ENCODE peak calls at places on chromosomes 13 and 19, in ten cellular contexts. A, W, D, C, P, M, O, F, Q and K are unnamed samples.

GRCh38 chr13:114275309-114275708 is 6.1 kb upstream of the UPF3A start:
- DNase-seq in A (no peak), W (no peak), D (no peak), C (no peak), P (no peak), M (no peak), O (no peak), F (no peak), Q (no peak), K (no peak)

GRCh38 chr13:35499131-35500051 is 22.9 kb upstream of the MAB21L1 start:
- DNase-seq in A (no peak), W (no peak), D (no peak), C (no peak), P (peak), M (no peak), O (no peak), F (no peak), Q (peak), K (no peak)

GRCh38 chr19:31348416-31349159 is 648 bp downstream of the TSHZ3 start:
- DNase-seq in A (no peak), W (no peak), D (peak), C (no peak), P (peak), M (no peak), O (no peak), F (no peak), Q (peak), K (no peak)

GRCh38 chr13:51033431-51034185 is 77.5 kb downstream of the C13orf42 start:
- DNase-seq in A (no peak), W (no peak), D (no peak), C (no peak), P (no peak), M (no peak), O (no peak), F (no peak), Q (no peak), K (no peak)

GRCh38 chr13:27159806-27160563 is 11.6 kb downstream of the USP12 start:
- DNase-seq in A (no peak), W (no peak), D (no peak), C (no peak), P (no peak), M (no peak), O (no peak), F (no peak), Q (no peak), K (no peak)

GRCh38 chr13:44317752-44318550 is 55.7 kb upstream of the SERP2 start:
- DNase-seq in A (peak), W (no peak), D (no peak), C (peak), P (peak), M (no peak), O (no peak), F (peak), Q (no peak), K (no peak)

GRCh38 chr19:3759482-3760254 is 1.8 kb downstream of the APBA3 start:
- DNase-seq in A (no peak), W (no peak), D (no peak), C (no peak), P (no peak), M (no peak), O (no peak), F (no peak), Q (no peak), K (no peak)

GRCh38 chr13:51519839-51520238 is 64.4 kb upstream of the WDFY2 start:
- DNase-seq in A (peak), W (no peak), D (no peak), C (peak), P (no peak), M (no peak), O (no peak), F (no peak), Q (no peak), K (no peak)

GRCh38 chr19:40776966-40777794 is 867 bp upstream of the RAB4B start:
- DNase-seq in A (peak), W (peak), D (peak), C (peak), P (peak), M (peak), O (peak), F (peak), Q (peak), K (peak)

GRCh38 chr19:20247016-20247683 is 80.1 kb downstream of the ZNF486 start:
- DNase-seq in A (no peak), W (no peak), D (peak), C (no peak), P (peak), M (no peak), O (no peak), F (peak), Q (no peak), K (peak)

GRCh38 chr13:101942038-101942437 is 459.8 kb downstream of the FGF14 start:
- DNase-seq in A (peak), W (no peak), D (no peak), C (peak), P (peak), M (peak), O (no peak), F (peak), Q (peak), K (peak)

GRCh38 chr19:33273881-33274662 is 28.3 kb downstream of the CEBPA start:
- DNase-seq in A (peak), W (peak), D (peak), C (peak), P (no peak), M (peak), O (peak), F (peak), Q (peak), K (peak)

GRCh38 chr13:99288069-99288468 is 19.1 kb downstream of the GPR183 start:
- DNase-seq in A (no peak), W (no peak), D (peak), C (no peak), P (no peak), M (no peak), O (no peak), F (peak), Q (no peak), K (no peak)

GRCh38 chr13:109874921-109875454 is 88.6 kb upstream of the IRS2 start:
- DNase-seq in A (peak), W (peak), D (no peak), C (peak), P (no peak), M (no peak), O (no peak), F (peak), Q (peak), K (no peak)

GRCh38 chr13:62879071-62879470 is 1463.4 kb upstream of the PCDH20 start:
- DNase-seq in A (peak), W (peak), D (no peak), C (no peak), P (no peak), M (no peak), O (no peak), F (no peak), Q (peak), K (no peak)

GRCh38 chr13:96053003-96053703 is at the start of gene UGGT2:
- DNase-seq in A (peak), W (peak), D (no peak), C (peak), P (peak), M (peak), O (peak), F (peak), Q (peak), K (peak)

GRCh38 chr19:16381756-16382401 is 57.3 kb downstream of the KLF2 start:
- DNase-seq in A (no peak), W (no peak), D (no peak), C (no peak), P (no peak), M (peak), O (no peak), F (no peak), Q (no peak), K (no peak)

GRCh38 chr19:14475251-14476073 is at the start of gene PTGER1:
- DNase-seq in A (peak), W (no peak), D (no peak), C (no peak), P (no peak), M (no peak), O (peak), F (peak), Q (no peak), K (peak)

GRCh38 chr19:35513231-35513974 is at the start of gene DMKN:
- DNase-seq in A (peak), W (no peak), D (no peak), C (peak), P (no peak), M (no peak), O (peak), F (peak), Q (no peak), K (no peak)

GRCh38 chr13:40600145-40600751 is 66.2 kb downstream of the FOXO1 start:
- DNase-seq in A (no peak), W (no peak), D (no peak), C (no peak), P (no peak), M (no peak), O (no peak), F (no peak), Q (no peak), K (no peak)

GRCh38 chr13:97262058-97262457 is 39.9 kb downstream of the MBNL2 start:
- DNase-seq in A (no peak), W (no peak), D (no peak), C (no peak), P (no peak), M (no peak), O (no peak), F (no peak), Q (no peak), K (no peak)

GRCh38 chr13:38566526-38566925 is 120.4 kb upstream of the FREM2 start:
- DNase-seq in A (no peak), W (no peak), D (no peak), C (no peak), P (peak), M (no peak), O (no peak), F (no peak), Q (no peak), K (no peak)

GRCh38 chr13:50901701-50902100 is 7.9 kb upstream of the RNASEH2B start:
- DNase-seq in A (no peak), W (no peak), D (no peak), C (no peak), P (no peak), M (no peak), O (no peak), F (no peak), Q (no peak), K (no peak)

GRCh38 chr13:47287291-47287751 is 390.5 kb upstream of the HTR2A start:
- DNase-seq in A (peak), W (no peak), D (no peak), C (peak), P (no peak), M (no peak), O (no peak), F (peak), Q (no peak), K (no peak)

GRCh38 chr19:4972509-4973230 is 3.8 kb downstream of the KDM4B start:
- DNase-seq in A (peak), W (no peak), D (no peak), C (peak), P (no peak), M (no peak), O (peak), F (peak), Q (no peak), K (no peak)

GRCh38 chr13:33204130-33204927 is 81.2 kb downstream of the STARD13 start:
- DNase-seq in A (peak), W (peak), D (no peak), C (peak), P (no peak), M (peak), O (no peak), F (no peak), Q (no peak), K (no peak)

GRCh38 chr19:14337510-14337909 is 43.7 kb upstream of the ADGRE5 start:
- DNase-seq in A (no peak), W (no peak), D (peak), C (no peak), P (no peak), M (peak), O (peak), F (no peak), Q (no peak), K (no peak)

GRCh38 chr19:35318679-35319448 is 10.1 kb upstream of the CD22 start:
- DNase-seq in A (peak), W (peak), D (no peak), C (peak), P (no peak), M (peak), O (peak), F (peak), Q (peak), K (no peak)

GRCh38 chr13:89688908-89689307 is 1658.6 kb upstream of the MIR17HG start:
- DNase-seq in A (no peak), W (no peak), D (no peak), C (no peak), P (no peak), M (no peak), O (no peak), F (peak), Q (no peak), K (no peak)

GRCh38 chr13:45339867-45340266 is 1.1 kb downstream of the TPT1 start:
- DNase-seq in A (no peak), W (no peak), D (peak), C (no peak), P (no peak), M (no peak), O (no peak), F (no peak), Q (no peak), K (no peak)

GRCh38 chr19:44800461-44800860 is 8.4 kb upstream of the BCAM start:
- DNase-seq in A (peak), W (no peak), D (peak), C (peak), P (peak), M (peak), O (no peak), F (peak), Q (peak), K (peak)